ENCODE peak calls at places on chromosome 13, in six cellular contexts. One of them, this sample, is unnamed.
A peak's percentile ranks its signal among the peaks of the same experiment; 100 is the strongest.

GRCh38 chr13:31431722-31432137 is 232.0 kb downstream of the B3GLCT start:
- DNase-seq in IMR-90: peak; percentile 28
- DNase-seq in neuronal stem cell: peak; percentile 49
- DNase-seq in mesendoderm: peak; percentile 53
- DNase-seq in H1: peak; percentile 85
- DNase-seq in H9: peak; percentile 54
- DNase-seq in this sample: peak; percentile 34

GRCh38 chr13:52195052-52195837 is 35.8 kb upstream of the NEK3 start:
- DNase-seq in IMR-90: peak; percentile 50
- DNase-seq in neuronal stem cell: no peak
- DNase-seq in mesendoderm: peak; percentile 76
- DNase-seq in H1: peak; percentile 75
- DNase-seq in H9: peak; percentile 92
- DNase-seq in this sample: peak; percentile 17

GRCh38 chr13:71829542-71829941 is 37.5 kb downstream of the DACH1 start:
- DNase-seq in IMR-90: no peak
- DNase-seq in neuronal stem cell: no peak
- DNase-seq in mesendoderm: no peak
- DNase-seq in H1: no peak
- DNase-seq in H9: no peak
- DNase-seq in this sample: no peak

GRCh38 chr13:37495046-37495445 is 103.5 kb downstream of the POSTN start:
- DNase-seq in IMR-90: peak; percentile 10
- DNase-seq in neuronal stem cell: no peak
- DNase-seq in mesendoderm: no peak
- DNase-seq in H1: no peak
- DNase-seq in H9: no peak
- DNase-seq in this sample: no peak

GRCh38 chr13:21898461-21898860 is 227.6 kb downstream of the FGF9 start:
- DNase-seq in IMR-90: no peak
- DNase-seq in neuronal stem cell: no peak
- DNase-seq in mesendoderm: no peak
- DNase-seq in H1: no peak
- DNase-seq in H9: no peak
- DNase-seq in this sample: no peak

GRCh38 chr13:34750078-34750703 is 191.9 kb upstream of the NBEA start:
- DNase-seq in IMR-90: no peak
- DNase-seq in neuronal stem cell: peak; percentile 20
- DNase-seq in mesendoderm: peak; percentile 86
- DNase-seq in H1: peak; percentile 66
- DNase-seq in H9: peak; percentile 62
- DNase-seq in this sample: no peak

GRCh38 chr13:76677047-76677446 is 209.2 kb downstream of the KCTD12 start:
- DNase-seq in IMR-90: peak; percentile 43
- DNase-seq in neuronal stem cell: no peak
- DNase-seq in mesendoderm: no peak
- DNase-seq in H1: no peak
- DNase-seq in H9: no peak
- DNase-seq in this sample: no peak

GRCh38 chr13:36673838-36674326 is at the start of gene SERTM1:
- DNase-seq in IMR-90: no peak
- DNase-seq in neuronal stem cell: peak; percentile 82
- DNase-seq in mesendoderm: peak; percentile 77
- DNase-seq in H1: peak; percentile 81
- DNase-seq in H9: peak; percentile 86
- DNase-seq in this sample: no peak

GRCh38 chr13:46160474-46161066 is 21.4 kb downstream of the LCP1 start:
- DNase-seq in IMR-90: peak; percentile 54
- DNase-seq in neuronal stem cell: peak; percentile 49
- DNase-seq in mesendoderm: peak; percentile 81
- DNase-seq in H1: no peak
- DNase-seq in H9: no peak
- DNase-seq in this sample: peak; percentile 64

GRCh38 chr13:98142427-98143156 is at the start of gene FARP1:
- DNase-seq in IMR-90: peak; percentile 65
- DNase-seq in neuronal stem cell: peak; percentile 83
- DNase-seq in mesendoderm: peak; percentile 84
- DNase-seq in H1: peak; percentile 87
- DNase-seq in H9: peak; percentile 78
- DNase-seq in this sample: peak; percentile 76

GRCh38 chr13:18946738-18947137 is 234.9 kb downstream of the TUBA3C start:
- DNase-seq in IMR-90: no peak
- DNase-seq in neuronal stem cell: no peak
- DNase-seq in mesendoderm: no peak
- DNase-seq in H1: no peak
- DNase-seq in H9: no peak
- DNase-seq in this sample: no peak

GRCh38 chr13:29125934-29126424 is 305.8 kb downstream of the MTUS2 start:
- DNase-seq in IMR-90: no peak
- DNase-seq in neuronal stem cell: no peak
- DNase-seq in mesendoderm: no peak
- DNase-seq in H1: no peak
- DNase-seq in H9: no peak
- DNase-seq in this sample: no peak

GRCh38 chr13:85140192-85140591 is 659.0 kb downstream of the SLITRK6 start:
- DNase-seq in IMR-90: no peak
- DNase-seq in neuronal stem cell: no peak
- DNase-seq in mesendoderm: peak; percentile 32
- DNase-seq in H1: no peak
- DNase-seq in H9: no peak
- DNase-seq in this sample: peak; percentile 31

GRCh38 chr13:93577105-93577504 is 350.5 kb downstream of the GPC6 start:
- DNase-seq in IMR-90: no peak
- DNase-seq in neuronal stem cell: no peak
- DNase-seq in mesendoderm: no peak
- DNase-seq in H1: no peak
- DNase-seq in H9: no peak
- DNase-seq in this sample: no peak

GRCh38 chr13:99217461-99218101 is 16.9 kb downstream of the UBAC2 start:
- DNase-seq in IMR-90: no peak
- DNase-seq in neuronal stem cell: no peak
- DNase-seq in mesendoderm: no peak
- DNase-seq in H1: peak; percentile 45
- DNase-seq in H9: no peak
- DNase-seq in this sample: no peak

GRCh38 chr13:67557118-67557517 is 327.0 kb upstream of the PCDH9 start:
- DNase-seq in IMR-90: no peak
- DNase-seq in neuronal stem cell: no peak
- DNase-seq in mesendoderm: no peak
- DNase-seq in H1: no peak
- DNase-seq in H9: no peak
- DNase-seq in this sample: no peak

GRCh38 chr13:66977156-66977555 is 253.0 kb downstream of the PCDH9 start:
- DNase-seq in IMR-90: peak; percentile 41
- DNase-seq in neuronal stem cell: no peak
- DNase-seq in mesendoderm: no peak
- DNase-seq in H1: no peak
- DNase-seq in H9: no peak
- DNase-seq in this sample: no peak

GRCh38 chr13:63414247-63414646 is 1998.6 kb upstream of the PCDH20 start:
- DNase-seq in IMR-90: no peak
- DNase-seq in neuronal stem cell: no peak
- DNase-seq in mesendoderm: no peak
- DNase-seq in H1: no peak
- DNase-seq in H9: no peak
- DNase-seq in this sample: no peak

GRCh38 chr13:42832341-42833153 is 51.2 kb downstream of the FAM216B start:
- DNase-seq in IMR-90: peak; percentile 94
- DNase-seq in neuronal stem cell: no peak
- DNase-seq in mesendoderm: no peak
- DNase-seq in H1: no peak
- DNase-seq in H9: no peak
- DNase-seq in this sample: peak; percentile 91

GRCh38 chr13:44249439-44249838 is 124.2 kb upstream of the SERP2 start:
- DNase-seq in IMR-90: peak; percentile 77
- DNase-seq in neuronal stem cell: no peak
- DNase-seq in mesendoderm: peak; percentile 65
- DNase-seq in H1: no peak
- DNase-seq in H9: no peak
- DNase-seq in this sample: peak; percentile 70

GRCh38 chr13:23637813-23638212 is 67.6 kb downstream of the TNFRSF19 start:
- DNase-seq in IMR-90: no peak
- DNase-seq in neuronal stem cell: no peak
- DNase-seq in mesendoderm: no peak
- DNase-seq in H1: no peak
- DNase-seq in H9: no peak
- DNase-seq in this sample: no peak

GRCh38 chr13:111519490-111520170 is 199.2 kb downstream of the TEX29 start:
- DNase-seq in IMR-90: no peak
- DNase-seq in neuronal stem cell: no peak
- DNase-seq in mesendoderm: no peak
- DNase-seq in H1: no peak
- DNase-seq in H9: peak; percentile 20
- DNase-seq in this sample: no peak

GRCh38 chr13:20418953-20419352 is 106.7 kb downstream of the CRYL1 start:
- DNase-seq in IMR-90: no peak
- DNase-seq in neuronal stem cell: no peak
- DNase-seq in mesendoderm: no peak
- DNase-seq in H1: no peak
- DNase-seq in H9: no peak
- DNase-seq in this sample: no peak

GRCh38 chr13:44364601-44365000 is 9.0 kb upstream of the SERP2 start:
- DNase-seq in IMR-90: peak; percentile 55
- DNase-seq in neuronal stem cell: peak; percentile 51
- DNase-seq in mesendoderm: peak; percentile 93
- DNase-seq in H1: no peak
- DNase-seq in H9: no peak
- DNase-seq in this sample: peak; percentile 68

GRCh38 chr13:21402586-21403307 is 56.4 kb downstream of the ZDHHC20 start:
- DNase-seq in IMR-90: peak; percentile 71
- DNase-seq in neuronal stem cell: no peak
- DNase-seq in mesendoderm: no peak
- DNase-seq in H1: no peak
- DNase-seq in H9: no peak
- DNase-seq in this sample: peak; percentile 51

GRCh38 chr13:46126552-46127171 is 21.8 kb upstream of the CPB2 start:
- DNase-seq in IMR-90: peak; percentile 68
- DNase-seq in neuronal stem cell: peak; percentile 61
- DNase-seq in mesendoderm: peak; percentile 88
- DNase-seq in H1: peak; percentile 91
- DNase-seq in H9: peak; percentile 79
- DNase-seq in this sample: peak; percentile 76

GRCh38 chr13:67518785-67519184 is 288.6 kb upstream of the PCDH9 start:
- DNase-seq in IMR-90: no peak
- DNase-seq in neuronal stem cell: peak; percentile 41
- DNase-seq in mesendoderm: peak; percentile 68
- DNase-seq in H1: no peak
- DNase-seq in H9: no peak
- DNase-seq in this sample: no peak

GRCh38 chr13:51761638-51762350 is 42.2 kb downstream of the DHRS12 start:
- DNase-seq in IMR-90: peak; percentile 59
- DNase-seq in neuronal stem cell: no peak
- DNase-seq in mesendoderm: no peak
- DNase-seq in H1: no peak
- DNase-seq in H9: no peak
- DNase-seq in this sample: no peak

GRCh38 chr13:20425819-20426219 is 99.8 kb downstream of the CRYL1 start:
- DNase-seq in IMR-90: no peak
- DNase-seq in neuronal stem cell: no peak
- DNase-seq in mesendoderm: peak; percentile 51
- DNase-seq in H1: no peak
- DNase-seq in H9: no peak
- DNase-seq in this sample: no peak

GRCh38 chr13:26498524-26499208 is 58.8 kb upstream of the WASF3 start:
- DNase-seq in IMR-90: peak; percentile 43
- DNase-seq in neuronal stem cell: no peak
- DNase-seq in mesendoderm: no peak
- DNase-seq in H1: no peak
- DNase-seq in H9: no peak
- DNase-seq in this sample: peak; percentile 9

GRCh38 chr13:26499209-26499601 is 58.3 kb upstream of the WASF3 start:
- DNase-seq in IMR-90: no peak
- DNase-seq in neuronal stem cell: no peak
- DNase-seq in mesendoderm: no peak
- DNase-seq in H1: no peak
- DNase-seq in H9: no peak
- DNase-seq in this sample: no peak

GRCh38 chr13:26494591-26494990 is 62.9 kb upstream of the WASF3 start:
- DNase-seq in IMR-90: no peak
- DNase-seq in neuronal stem cell: no peak
- DNase-seq in mesendoderm: no peak
- DNase-seq in H1: no peak
- DNase-seq in H9: no peak
- DNase-seq in this sample: no peak

GRCh38 chr13:26497991-26498423 is 59.5 kb upstream of the WASF3 start:
- DNase-seq in IMR-90: peak; percentile 96
- DNase-seq in neuronal stem cell: no peak
- DNase-seq in mesendoderm: no peak
- DNase-seq in H1: no peak
- DNase-seq in H9: no peak
- DNase-seq in this sample: peak; percentile 36

DNA sequence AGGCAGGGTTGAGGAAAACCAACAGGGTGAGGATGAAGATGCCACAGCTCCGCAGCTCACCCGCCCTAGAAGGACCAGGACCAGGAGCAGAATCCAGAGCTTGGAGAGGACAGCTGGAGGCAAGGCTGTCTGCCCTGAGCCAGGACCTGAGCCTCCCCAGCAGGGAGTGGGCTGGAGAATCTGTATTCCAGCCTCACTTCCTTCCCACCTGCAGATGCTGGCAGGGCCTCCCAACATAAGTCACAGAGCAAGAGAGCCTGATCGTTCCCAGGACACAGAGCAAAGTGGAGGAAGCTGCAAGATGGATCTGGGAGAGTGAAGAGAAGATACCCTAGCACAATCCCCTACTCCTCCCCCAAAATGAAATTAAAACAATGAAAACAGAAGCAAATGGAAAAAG is 61.7 kb upstream of the WASF3 start:
- DNase-seq in IMR-90: no peak
- DNase-seq in neuronal stem cell: no peak
- DNase-seq in mesendoderm: no peak
- DNase-seq in H1: no peak
- DNase-seq in H9: no peak
- DNase-seq in this sample: no peak
- H2BK5ac ChIP-seq in IMR-90: no peak overlapping the region
- H2BK5ac ChIP-seq in neuronal stem cell: no peak overlapping the region
- H2BK5ac ChIP-seq in mesendoderm: peak overlapping the region; percentile 40
- H2BK5ac ChIP-seq in H1: no peak overlapping the region
- H2BK5ac ChIP-seq in H9: no peak overlapping the region
- H2BK5ac ChIP-seq in this sample: no peak overlapping the region

GRCh38 chr13:113532156-113532806 is 41.8 kb upstream of the DCUN1D2 start:
- DNase-seq in IMR-90: peak; percentile 31
- DNase-seq in neuronal stem cell: peak; percentile 63
- DNase-seq in mesendoderm: peak; percentile 95
- DNase-seq in H1: peak; percentile 58
- DNase-seq in H9: peak; percentile 21
- DNase-seq in this sample: no peak
- H3K4ac ChIP-seq in IMR-90: peak overlapping the region; percentile 16
- H3K4ac ChIP-seq in neuronal stem cell: no peak overlapping the region
- H3K4ac ChIP-seq in mesendoderm: no peak overlapping the region
- H3K4ac ChIP-seq in H1: no peak overlapping the region
- H3K4ac ChIP-seq in H9: no peak overlapping the region
- H3K4ac ChIP-seq in this sample: no peak overlapping the region

GRCh38 chr13:49749852-49750251 is 42.6 kb downstream of the KPNA3 start:
- DNase-seq in IMR-90: peak; percentile 63
- DNase-seq in neuronal stem cell: no peak
- DNase-seq in mesendoderm: no peak
- DNase-seq in H1: no peak
- DNase-seq in H9: no peak
- DNase-seq in this sample: peak; percentile 65
- H2BK15ac ChIP-seq in IMR-90: no peak overlapping the region
- H2BK15ac ChIP-seq in neuronal stem cell: no peak overlapping the region
- H2BK15ac ChIP-seq in mesendoderm: no peak overlapping the region
- H2BK15ac ChIP-seq in H1: no peak overlapping the region
- H2BK15ac ChIP-seq in H9: no peak overlapping the region
- H2BK15ac ChIP-seq in this sample: no peak overlapping the region

GRCh38 chr13:91620670-91621141 is 222.3 kb downstream of the GPC5 start:
- DNase-seq in IMR-90: no peak
- DNase-seq in neuronal stem cell: no peak
- DNase-seq in mesendoderm: no peak
- DNase-seq in H1: no peak
- DNase-seq in H9: no peak
- DNase-seq in this sample: no peak
- H2BK5ac ChIP-seq in IMR-90: no peak overlapping the region
- H2BK5ac ChIP-seq in neuronal stem cell: no peak overlapping the region
- H2BK5ac ChIP-seq in mesendoderm: no peak overlapping the region
- H2BK5ac ChIP-seq in H1: no peak overlapping the region
- H2BK5ac ChIP-seq in H9: no peak overlapping the region
- H2BK5ac ChIP-seq in this sample: no peak overlapping the region

This sample was measured in mesenchymal stem cell.